ENCODE peak calls at places on chromosome 13, in eight cellular contexts. One of them, this sample, is unnamed.

GRCh38 chr13:113458218-113459065 is 5.2 kb upstream of the ADPRHL1 start:
- DNase-seq in IMR-90: peak
- DNase-seq in K562: peak
- DNase-seq in body of pancreas: no peak
- DNase-seq in A549: peak
- DNase-seq in gastrocnemius medialis: no peak
- DNase-seq in esophagus squamous epithelium: no peak
- DNase-seq in spleen: no peak
- DNase-seq in this sample: no peak

GRCh38 chr13:27027086-27027667 is 144.4 kb downstream of the USP12 start:
- DNase-seq in IMR-90: no peak
- DNase-seq in K562: no peak
- DNase-seq in body of pancreas: no peak
- DNase-seq in A549: no peak
- DNase-seq in gastrocnemius medialis: no peak
- DNase-seq in esophagus squamous epithelium: no peak
- DNase-seq in spleen: no peak
- DNase-seq in this sample: no peak

GRCh38 chr13:33007237-33007636 is 9.0 kb upstream of the KL start:
- DNase-seq in IMR-90: no peak
- DNase-seq in K562: no peak
- DNase-seq in body of pancreas: no peak
- DNase-seq in A549: no peak
- DNase-seq in gastrocnemius medialis: no peak
- DNase-seq in esophagus squamous epithelium: no peak
- DNase-seq in spleen: no peak
- DNase-seq in this sample: no peak

GRCh38 chr13:52010890-52011689 is at the start of gene ATP7B:
- DNase-seq in IMR-90: no peak
- DNase-seq in K562: peak
- DNase-seq in body of pancreas: peak
- DNase-seq in A549: peak
- DNase-seq in gastrocnemius medialis: no peak
- DNase-seq in esophagus squamous epithelium: no peak
- DNase-seq in spleen: peak
- DNase-seq in this sample: peak

GRCh38 chr13:26247608-26248007 is 6.3 kb upstream of the CDK8 start:
- DNase-seq in IMR-90: peak
- DNase-seq in K562: peak
- DNase-seq in body of pancreas: no peak
- DNase-seq in A549: no peak
- DNase-seq in gastrocnemius medialis: no peak
- DNase-seq in esophagus squamous epithelium: no peak
- DNase-seq in spleen: no peak
- DNase-seq in this sample: no peak

GRCh38 chr13:114113961-114114360 is 18.5 kb downstream of the RASA3 start:
- DNase-seq in IMR-90: no peak
- DNase-seq in K562: no peak
- DNase-seq in body of pancreas: no peak
- DNase-seq in A549: no peak
- DNase-seq in gastrocnemius medialis: no peak
- DNase-seq in esophagus squamous epithelium: no peak
- DNase-seq in spleen: peak
- DNase-seq in this sample: peak

GRCh38 chr13:79829880-79830279 is 348.9 kb downstream of the NDFIP2 start:
- DNase-seq in IMR-90: no peak
- DNase-seq in K562: no peak
- DNase-seq in body of pancreas: no peak
- DNase-seq in A549: no peak
- DNase-seq in gastrocnemius medialis: no peak
- DNase-seq in esophagus squamous epithelium: no peak
- DNase-seq in spleen: no peak
- DNase-seq in this sample: no peak

GRCh38 chr13:99985243-99985874 is 3.8 kb downstream of the ZIC2 start:
- DNase-seq in IMR-90: no peak
- DNase-seq in K562: no peak
- DNase-seq in body of pancreas: no peak
- DNase-seq in A549: no peak
- DNase-seq in gastrocnemius medialis: no peak
- DNase-seq in esophagus squamous epithelium: no peak
- DNase-seq in spleen: no peak
- DNase-seq in this sample: no peak

GRCh38 chr13:85632526-85633215 is 166.5 kb downstream of the SLITRK6 start:
- DNase-seq in IMR-90: no peak
- DNase-seq in K562: no peak
- DNase-seq in body of pancreas: no peak
- DNase-seq in A549: no peak
- DNase-seq in gastrocnemius medialis: no peak
- DNase-seq in esophagus squamous epithelium: no peak
- DNase-seq in spleen: no peak
- DNase-seq in this sample: no peak

GRCh38 chr13:19864018-19864338 is 529 bp upstream of the ZMYM5 start:
- DNase-seq in IMR-90: no peak
- DNase-seq in K562: peak
- DNase-seq in body of pancreas: peak
- DNase-seq in A549: peak
- DNase-seq in gastrocnemius medialis: peak
- DNase-seq in esophagus squamous epithelium: peak
- DNase-seq in spleen: no peak
- DNase-seq in this sample: peak

GRCh38 chr13:59531571-59532091 is 632.1 kb downstream of the DIAPH3 start:
- DNase-seq in IMR-90: peak
- DNase-seq in K562: peak
- DNase-seq in body of pancreas: peak
- DNase-seq in A549: peak
- DNase-seq in gastrocnemius medialis: peak
- DNase-seq in esophagus squamous epithelium: peak
- DNase-seq in spleen: peak
- DNase-seq in this sample: peak

GRCh38 chr13:21060063-21060826 is 1.1 kb downstream of the LATS2 start:
- DNase-seq in IMR-90: peak
- DNase-seq in K562: no peak
- DNase-seq in body of pancreas: peak
- DNase-seq in A549: peak
- DNase-seq in gastrocnemius medialis: peak
- DNase-seq in esophagus squamous epithelium: no peak
- DNase-seq in spleen: peak
- DNase-seq in this sample: peak

GRCh38 chr13:23871616-23872220 is 17.5 kb downstream of the MIPEP start:
- DNase-seq in IMR-90: peak
- DNase-seq in K562: no peak
- DNase-seq in body of pancreas: no peak
- DNase-seq in A549: peak
- DNase-seq in gastrocnemius medialis: no peak
- DNase-seq in esophagus squamous epithelium: no peak
- DNase-seq in spleen: no peak
- DNase-seq in this sample: no peak

GRCh38 chr13:47426126-47426849 is 529.4 kb upstream of the HTR2A start:
- DNase-seq in IMR-90: peak
- DNase-seq in K562: no peak
- DNase-seq in body of pancreas: no peak
- DNase-seq in A549: no peak
- DNase-seq in gastrocnemius medialis: peak
- DNase-seq in esophagus squamous epithelium: no peak
- DNase-seq in spleen: no peak
- DNase-seq in this sample: no peak

GRCh38 chr13:55583953-55584593 is 1556.6 kb upstream of the PRR20A start:
- DNase-seq in IMR-90: no peak
- DNase-seq in K562: no peak
- DNase-seq in body of pancreas: no peak
- DNase-seq in A549: no peak
- DNase-seq in gastrocnemius medialis: no peak
- DNase-seq in esophagus squamous epithelium: no peak
- DNase-seq in spleen: no peak
- DNase-seq in this sample: no peak

GRCh38 chr13:30140973-30141372 is 166.4 kb downstream of the KATNAL1 start:
- DNase-seq in IMR-90: no peak
- DNase-seq in K562: no peak
- DNase-seq in body of pancreas: no peak
- DNase-seq in A549: no peak
- DNase-seq in gastrocnemius medialis: no peak
- DNase-seq in esophagus squamous epithelium: no peak
- DNase-seq in spleen: no peak
- DNase-seq in this sample: no peak

GRCh38 chr13:30916991-30917390 is 10.9 kb downstream of the MEDAG start:
- DNase-seq in IMR-90: no peak
- DNase-seq in K562: no peak
- DNase-seq in body of pancreas: no peak
- DNase-seq in A549: no peak
- DNase-seq in gastrocnemius medialis: no peak
- DNase-seq in esophagus squamous epithelium: no peak
- DNase-seq in spleen: no peak
- DNase-seq in this sample: no peak

GRCh38 chr13:45331981-45332830 is 8.8 kb downstream of the TPT1 start:
- DNase-seq in IMR-90: peak
- DNase-seq in K562: no peak
- DNase-seq in body of pancreas: no peak
- DNase-seq in A549: peak
- DNase-seq in gastrocnemius medialis: no peak
- DNase-seq in esophagus squamous epithelium: no peak
- DNase-seq in spleen: no peak
- DNase-seq in this sample: no peak
- TF ChIP-seq POLR2A in IMR-90: peak
- TF ChIP-seq POLR2A in K562: peak
- TF ChIP-seq POLR2A in body of pancreas: no peak
- TF ChIP-seq POLR2A in A549: no peak
- TF ChIP-seq POLR2A in gastrocnemius medialis: no peak
- TF ChIP-seq POLR2A in esophagus squamous epithelium: no peak
- TF ChIP-seq POLR2A in spleen: no peak
- TF ChIP-seq POLR2A in this sample: no peak

GRCh38 chr13:91185294-91185863 is 162.1 kb upstream of the MIR17HG start:
- DNase-seq in IMR-90: peak
- DNase-seq in K562: no peak
- DNase-seq in body of pancreas: no peak
- DNase-seq in A549: peak
- DNase-seq in gastrocnemius medialis: no peak
- DNase-seq in esophagus squamous epithelium: no peak
- DNase-seq in spleen: no peak
- DNase-seq in this sample: no peak
- TF ChIP-seq CTCF in IMR-90: no peak
- TF ChIP-seq CTCF in K562: peak
- TF ChIP-seq CTCF in body of pancreas: peak
- TF ChIP-seq CTCF in A549: peak
- TF ChIP-seq CTCF in gastrocnemius medialis: no peak
- TF ChIP-seq CTCF in esophagus squamous epithelium: peak
- TF ChIP-seq CTCF in spleen: no peak
- TF ChIP-seq CTCF in this sample: no peak

GRCh38 chr13:98269386-98269785 is 92.3 kb upstream of the RNF113B start:
- DNase-seq in IMR-90: no peak
- DNase-seq in K562: no peak
- DNase-seq in body of pancreas: no peak
- DNase-seq in A549: no peak
- DNase-seq in gastrocnemius medialis: no peak
- DNase-seq in esophagus squamous epithelium: no peak
- DNase-seq in spleen: no peak
- DNase-seq in this sample: no peak

GRCh38 chr13:98263841-98264240 is 86.8 kb upstream of the RNF113B start:
- DNase-seq in IMR-90: no peak
- DNase-seq in K562: no peak
- DNase-seq in body of pancreas: no peak
- DNase-seq in A549: no peak
- DNase-seq in gastrocnemius medialis: no peak
- DNase-seq in esophagus squamous epithelium: no peak
- DNase-seq in spleen: no peak
- DNase-seq in this sample: no peak

GRCh38 chr13:98264877-98265276 is 87.8 kb upstream of the RNF113B start:
- DNase-seq in IMR-90: no peak
- DNase-seq in K562: no peak
- DNase-seq in body of pancreas: no peak
- DNase-seq in A549: no peak
- DNase-seq in gastrocnemius medialis: no peak
- DNase-seq in esophagus squamous epithelium: no peak
- DNase-seq in spleen: no peak
- DNase-seq in this sample: no peak

GRCh38 chr13:98265669-98266551 is 88.8 kb upstream of the RNF113B start:
- DNase-seq in IMR-90: peak
- DNase-seq in K562: no peak
- DNase-seq in body of pancreas: peak
- DNase-seq in A549: no peak
- DNase-seq in gastrocnemius medialis: no peak
- DNase-seq in esophagus squamous epithelium: no peak
- DNase-seq in spleen: no peak
- DNase-seq in this sample: no peak

DNA sequence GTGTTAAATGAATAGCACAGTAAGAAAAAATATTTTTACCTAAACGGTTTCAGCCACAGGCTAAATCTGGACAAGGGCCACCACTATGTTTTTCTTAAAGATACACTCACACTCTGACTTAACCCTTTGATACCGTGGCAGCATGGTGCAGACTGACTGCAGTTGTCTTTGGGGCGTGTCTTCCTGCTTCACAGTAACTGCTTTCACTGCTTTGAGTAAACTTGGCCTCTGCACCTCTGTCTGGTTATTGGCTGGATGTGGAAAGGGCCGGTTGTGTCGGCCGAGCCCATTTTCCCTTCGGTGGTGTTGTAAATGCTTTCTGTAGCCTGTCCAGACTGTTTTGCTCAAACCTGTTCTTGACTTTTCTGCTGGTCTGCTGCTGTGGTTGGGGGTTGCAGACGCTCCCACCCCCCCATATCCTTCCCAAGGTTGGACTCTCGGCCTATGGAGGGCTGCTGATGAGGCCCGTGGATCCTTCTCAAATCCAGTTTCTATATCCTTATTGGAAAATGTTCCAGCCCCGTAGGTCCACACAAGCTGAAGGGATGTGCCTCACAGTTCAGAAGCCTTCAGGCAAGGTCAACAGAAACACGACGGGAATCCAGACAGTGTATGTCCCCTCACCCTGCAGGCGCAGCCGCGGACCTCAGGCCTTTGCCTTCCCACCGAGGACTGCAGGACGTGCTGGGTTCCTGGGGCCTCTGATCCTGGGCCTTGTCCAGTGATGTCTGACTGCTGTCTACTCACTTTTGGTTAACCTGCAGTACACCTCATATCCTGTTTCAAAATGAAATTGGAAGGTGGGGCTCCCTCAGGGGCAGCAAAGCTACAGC is 90.2 kb upstream of the RNF113B start:
- DNase-seq in IMR-90: peak
- DNase-seq in K562: no peak
- DNase-seq in body of pancreas: peak
- DNase-seq in A549: no peak
- DNase-seq in gastrocnemius medialis: no peak
- DNase-seq in esophagus squamous epithelium: no peak
- DNase-seq in spleen: no peak
- DNase-seq in this sample: no peak
- TF ChIP-seq POLR2A in IMR-90: no peak
- TF ChIP-seq POLR2A in K562: no peak
- TF ChIP-seq POLR2A in body of pancreas: no peak
- TF ChIP-seq POLR2A in A549: no peak
- TF ChIP-seq POLR2A in gastrocnemius medialis: no peak
- TF ChIP-seq POLR2A in esophagus squamous epithelium: no peak
- TF ChIP-seq POLR2A in spleen: no peak
- TF ChIP-seq POLR2A in this sample: no peak

DNA sequence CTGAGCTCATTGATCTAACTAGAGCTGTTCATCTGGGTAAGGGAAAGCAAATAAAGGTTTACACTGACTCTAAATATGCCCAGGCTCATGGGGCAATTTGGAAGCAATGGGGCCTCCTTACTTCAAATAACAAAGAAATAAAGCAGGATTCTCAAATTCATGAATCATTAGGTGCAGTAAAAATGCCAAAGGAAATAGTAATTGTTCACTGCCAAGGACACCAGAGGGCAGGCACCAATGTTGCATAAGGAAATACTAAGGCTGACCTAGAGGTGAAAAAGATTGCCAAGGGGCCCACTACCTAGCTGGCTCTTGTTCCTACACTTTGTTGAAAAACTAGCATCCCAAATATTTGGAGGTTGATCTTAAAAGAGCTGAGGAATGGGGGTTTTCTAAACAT is 1686.7 kb upstream of the MIR17HG start:
- DNase-seq in IMR-90: no peak
- DNase-seq in K562: no peak
- DNase-seq in body of pancreas: no peak
- DNase-seq in A549: no peak
- DNase-seq in gastrocnemius medialis: no peak
- DNase-seq in esophagus squamous epithelium: no peak
- DNase-seq in spleen: no peak
- DNase-seq in this sample: no peak
- TF ChIP-seq CTCF in IMR-90: no peak
- TF ChIP-seq CTCF in K562: no peak
- TF ChIP-seq CTCF in body of pancreas: no peak
- TF ChIP-seq CTCF in A549: no peak
- TF ChIP-seq CTCF in gastrocnemius medialis: no peak
- TF ChIP-seq CTCF in esophagus squamous epithelium: no peak
- TF ChIP-seq CTCF in spleen: no peak
- TF ChIP-seq CTCF in this sample: no peak

This sample was measured in uterus.